ENCODE peak calls at places on chromosomes 6 and 20, in eight cellular contexts. One of them, this sample, is unnamed.

GRCh38 chr6:79574636-79575035 is 37.4 kb upstream of the LCA5 start:
- DNase-seq in GM13976: no peak
- DNase-seq in NAMALWA: no peak
- DNase-seq in progenitor cell of endocrine pancreas: no peak
- DNase-seq in stimulated activated CD4-positive, alpha-beta T cell treated with anti-CD3 and anti-CD28 coated beads, Interleukin-2, amount 100 ng/mL, for 48 hours: no peak
- DNase-seq in effector memory CD8-positive, alpha-beta T cell: no peak
- DNase-seq in CD4-positive, alpha-beta T cell: no peak
- DNase-seq in activated T-helper 1 cell treated with anti-CD3 and anti-CD28 coated beads, Interleukin-12 subunit alpha, Interleukin-12 subunit beta, Interleukin-2, Interleukin-4 antibody, amounts not matched to agents 30 ng/mL and 10 ng/mL and 1 ng/mL, durations not matched to agents 14 hours and 24 hours and 36 hours: no peak
- DNase-seq in this sample: no peak

GRCh38 chr6:32885698-32886286 is 31.8 kb downstream of the PSMB9 start:
- DNase-seq in GM13976: peak
- DNase-seq in stimulated activated CD4-positive, alpha-beta T cell treated with anti-CD3 and anti-CD28 coated beads, Interleukin-2, amount 100 ng/mL, for 48 hours: no peak
- DNase-seq in effector memory CD8-positive, alpha-beta T cell: no peak
- DNase-seq in NAMALWA: peak
- DNase-seq in CD4-positive, alpha-beta T cell: no peak
- DNase-seq in activated T-helper 1 cell treated with anti-CD3 and anti-CD28 coated beads, Interleukin-12 subunit alpha, Interleukin-12 subunit beta, Interleukin-2, Interleukin-4 antibody, amounts not matched to agents 30 ng/mL and 10 ng/mL and 1 ng/mL, durations not matched to agents 14 hours and 24 hours and 36 hours: no peak
- DNase-seq in progenitor cell of endocrine pancreas: no peak
- DNase-seq in this sample: no peak

GRCh38 chr6:53672232-53672631 is 6.7 kb upstream of the KLHL31 start:
- DNase-seq in CD4-positive, alpha-beta T cell: no peak
- DNase-seq in stimulated activated CD4-positive, alpha-beta T cell treated with anti-CD3 and anti-CD28 coated beads, Interleukin-2, amount 100 ng/mL, for 48 hours: no peak
- DNase-seq in activated T-helper 1 cell treated with anti-CD3 and anti-CD28 coated beads, Interleukin-12 subunit alpha, Interleukin-12 subunit beta, Interleukin-2, Interleukin-4 antibody, amounts not matched to agents 30 ng/mL and 10 ng/mL and 1 ng/mL, durations not matched to agents 14 hours and 24 hours and 36 hours: no peak
- DNase-seq in NAMALWA: no peak
- DNase-seq in GM13976: no peak
- DNase-seq in progenitor cell of endocrine pancreas: no peak
- DNase-seq in effector memory CD8-positive, alpha-beta T cell: no peak
- DNase-seq in this sample: no peak

GRCh38 chr20:24870876-24871275 is 78.2 kb upstream of the CST7 start:
- DNase-seq in activated T-helper 1 cell treated with anti-CD3 and anti-CD28 coated beads, Interleukin-12 subunit alpha, Interleukin-12 subunit beta, Interleukin-2, Interleukin-4 antibody, amounts not matched to agents 30 ng/mL and 10 ng/mL and 1 ng/mL, durations not matched to agents 14 hours and 24 hours and 36 hours: no peak
- DNase-seq in GM13976: no peak
- DNase-seq in CD4-positive, alpha-beta T cell: no peak
- DNase-seq in effector memory CD8-positive, alpha-beta T cell: no peak
- DNase-seq in progenitor cell of endocrine pancreas: no peak
- DNase-seq in stimulated activated CD4-positive, alpha-beta T cell treated with anti-CD3 and anti-CD28 coated beads, Interleukin-2, amount 100 ng/mL, for 48 hours: no peak
- DNase-seq in NAMALWA: peak
- DNase-seq in this sample: no peak

GRCh38 chr6:39009476-39009875 is 39.1 kb upstream of the GLP1R start:
- DNase-seq in stimulated activated CD4-positive, alpha-beta T cell treated with anti-CD3 and anti-CD28 coated beads, Interleukin-2, amount 100 ng/mL, for 48 hours: no peak
- DNase-seq in NAMALWA: no peak
- DNase-seq in activated T-helper 1 cell treated with anti-CD3 and anti-CD28 coated beads, Interleukin-12 subunit alpha, Interleukin-12 subunit beta, Interleukin-2, Interleukin-4 antibody, amounts not matched to agents 30 ng/mL and 10 ng/mL and 1 ng/mL, durations not matched to agents 14 hours and 24 hours and 36 hours: no peak
- DNase-seq in effector memory CD8-positive, alpha-beta T cell: no peak
- DNase-seq in progenitor cell of endocrine pancreas: no peak
- DNase-seq in GM13976: no peak
- DNase-seq in CD4-positive, alpha-beta T cell: no peak
- DNase-seq in this sample: no peak

GRCh38 chr20:61050491-61050890 is 201.6 kb upstream of the CDH4 start:
- DNase-seq in stimulated activated CD4-positive, alpha-beta T cell treated with anti-CD3 and anti-CD28 coated beads, Interleukin-2, amount 100 ng/mL, for 48 hours: no peak
- DNase-seq in CD4-positive, alpha-beta T cell: no peak
- DNase-seq in GM13976: no peak
- DNase-seq in activated T-helper 1 cell treated with anti-CD3 and anti-CD28 coated beads, Interleukin-12 subunit alpha, Interleukin-12 subunit beta, Interleukin-2, Interleukin-4 antibody, amounts not matched to agents 30 ng/mL and 10 ng/mL and 1 ng/mL, durations not matched to agents 14 hours and 24 hours and 36 hours: no peak
- DNase-seq in NAMALWA: no peak
- DNase-seq in effector memory CD8-positive, alpha-beta T cell: no peak
- DNase-seq in progenitor cell of endocrine pancreas: no peak
- DNase-seq in this sample: no peak

GRCh38 chr6:161410736-161411135 is 136.9 kb upstream of the AGPAT4 start:
- DNase-seq in GM13976: no peak
- DNase-seq in progenitor cell of endocrine pancreas: no peak
- DNase-seq in NAMALWA: no peak
- DNase-seq in activated T-helper 1 cell treated with anti-CD3 and anti-CD28 coated beads, Interleukin-12 subunit alpha, Interleukin-12 subunit beta, Interleukin-2, Interleukin-4 antibody, amounts not matched to agents 30 ng/mL and 10 ng/mL and 1 ng/mL, durations not matched to agents 14 hours and 24 hours and 36 hours: no peak
- DNase-seq in CD4-positive, alpha-beta T cell: no peak
- DNase-seq in effector memory CD8-positive, alpha-beta T cell: no peak
- DNase-seq in stimulated activated CD4-positive, alpha-beta T cell treated with anti-CD3 and anti-CD28 coated beads, Interleukin-2, amount 100 ng/mL, for 48 hours: no peak
- DNase-seq in this sample: no peak

GRCh38 chr6:82040405-82041221 is 206.9 kb downstream of the IBTK start:
- DNase-seq in GM13976: no peak
- DNase-seq in effector memory CD8-positive, alpha-beta T cell: no peak
- DNase-seq in NAMALWA: peak
- DNase-seq in stimulated activated CD4-positive, alpha-beta T cell treated with anti-CD3 and anti-CD28 coated beads, Interleukin-2, amount 100 ng/mL, for 48 hours: no peak
- DNase-seq in activated T-helper 1 cell treated with anti-CD3 and anti-CD28 coated beads, Interleukin-12 subunit alpha, Interleukin-12 subunit beta, Interleukin-2, Interleukin-4 antibody, amounts not matched to agents 30 ng/mL and 10 ng/mL and 1 ng/mL, durations not matched to agents 14 hours and 24 hours and 36 hours: no peak
- DNase-seq in progenitor cell of endocrine pancreas: peak
- DNase-seq in CD4-positive, alpha-beta T cell: no peak
- DNase-seq in this sample: peak

GRCh38 chr6:145963216-145964068 is 716 bp downstream of the SHPRH start:
- DNase-seq in activated T-helper 1 cell treated with anti-CD3 and anti-CD28 coated beads, Interleukin-12 subunit alpha, Interleukin-12 subunit beta, Interleukin-2, Interleukin-4 antibody, amounts not matched to agents 30 ng/mL and 10 ng/mL and 1 ng/mL, durations not matched to agents 14 hours and 24 hours and 36 hours: peak
- DNase-seq in CD4-positive, alpha-beta T cell: peak
- DNase-seq in NAMALWA: peak
- DNase-seq in stimulated activated CD4-positive, alpha-beta T cell treated with anti-CD3 and anti-CD28 coated beads, Interleukin-2, amount 100 ng/mL, for 48 hours: peak
- DNase-seq in effector memory CD8-positive, alpha-beta T cell: peak
- DNase-seq in progenitor cell of endocrine pancreas: peak
- DNase-seq in GM13976: peak
- DNase-seq in this sample: peak

GRCh38 chr6:7535498-7535897 is 6.0 kb upstream of the DSP start:
- DNase-seq in effector memory CD8-positive, alpha-beta T cell: no peak
- DNase-seq in NAMALWA: no peak
- DNase-seq in stimulated activated CD4-positive, alpha-beta T cell treated with anti-CD3 and anti-CD28 coated beads, Interleukin-2, amount 100 ng/mL, for 48 hours: no peak
- DNase-seq in progenitor cell of endocrine pancreas: no peak
- DNase-seq in GM13976: no peak
- DNase-seq in activated T-helper 1 cell treated with anti-CD3 and anti-CD28 coated beads, Interleukin-12 subunit alpha, Interleukin-12 subunit beta, Interleukin-2, Interleukin-4 antibody, amounts not matched to agents 30 ng/mL and 10 ng/mL and 1 ng/mL, durations not matched to agents 14 hours and 24 hours and 36 hours: no peak
- DNase-seq in CD4-positive, alpha-beta T cell: no peak
- DNase-seq in this sample: no peak

GRCh38 chr20:64183313-64183712 is 19.1 kb downstream of the MYT1 start:
- DNase-seq in GM13976: no peak
- DNase-seq in CD4-positive, alpha-beta T cell: no peak
- DNase-seq in progenitor cell of endocrine pancreas: no peak
- DNase-seq in activated T-helper 1 cell treated with anti-CD3 and anti-CD28 coated beads, Interleukin-12 subunit alpha, Interleukin-12 subunit beta, Interleukin-2, Interleukin-4 antibody, amounts not matched to agents 30 ng/mL and 10 ng/mL and 1 ng/mL, durations not matched to agents 14 hours and 24 hours and 36 hours: no peak
- DNase-seq in effector memory CD8-positive, alpha-beta T cell: no peak
- DNase-seq in stimulated activated CD4-positive, alpha-beta T cell treated with anti-CD3 and anti-CD28 coated beads, Interleukin-2, amount 100 ng/mL, for 48 hours: no peak
- DNase-seq in NAMALWA: no peak
- DNase-seq in this sample: no peak

GRCh38 chr6:31660224-31660997 is at the start of gene C6orf47:
- DNase-seq in NAMALWA: peak
- DNase-seq in progenitor cell of endocrine pancreas: peak
- DNase-seq in CD4-positive, alpha-beta T cell: peak
- DNase-seq in activated T-helper 1 cell treated with anti-CD3 and anti-CD28 coated beads, Interleukin-12 subunit alpha, Interleukin-12 subunit beta, Interleukin-2, Interleukin-4 antibody, amounts not matched to agents 30 ng/mL and 10 ng/mL and 1 ng/mL, durations not matched to agents 14 hours and 24 hours and 36 hours: peak
- DNase-seq in effector memory CD8-positive, alpha-beta T cell: peak
- DNase-seq in GM13976: peak
- DNase-seq in stimulated activated CD4-positive, alpha-beta T cell treated with anti-CD3 and anti-CD28 coated beads, Interleukin-2, amount 100 ng/mL, for 48 hours: peak
- DNase-seq in this sample: peak

GRCh38 chr6:135922746-135923145 is 71.2 kb downstream of the PDE7B start:
- DNase-seq in activated T-helper 1 cell treated with anti-CD3 and anti-CD28 coated beads, Interleukin-12 subunit alpha, Interleukin-12 subunit beta, Interleukin-2, Interleukin-4 antibody, amounts not matched to agents 30 ng/mL and 10 ng/mL and 1 ng/mL, durations not matched to agents 14 hours and 24 hours and 36 hours: no peak
- DNase-seq in effector memory CD8-positive, alpha-beta T cell: no peak
- DNase-seq in stimulated activated CD4-positive, alpha-beta T cell treated with anti-CD3 and anti-CD28 coated beads, Interleukin-2, amount 100 ng/mL, for 48 hours: no peak
- DNase-seq in progenitor cell of endocrine pancreas: no peak
- DNase-seq in GM13976: no peak
- DNase-seq in CD4-positive, alpha-beta T cell: no peak
- DNase-seq in NAMALWA: no peak
- DNase-seq in this sample: no peak